ENCODE peak calls at places on chromosomes 11 and 22, in five cellular contexts. Y is endothelial cell of umbilical vein, F is hepatocyte, G is AG09309, S is lower leg skin. M is an unnamed sample.

GRCh38 chr11:7417328-7417727 is 68.0 kb upstream of the OLFML1 start:
- DNase-seq in S (no peak), G (no peak), F (no peak), Y (no peak), M (no peak)

GRCh38 chr11:1073261-1073724 is 1.4 kb upstream of the MUC2 start:
- DNase-seq in G (peak; percentile 8), S (no peak), Y (peak; percentile 62), F (peak; percentile 61), M (no peak)

GRCh38 chr11:57313788-57314135 is 11.0 kb downstream of the TNKS1BP1 start:
- DNase-seq in G (no peak), S (no peak), Y (no peak), F (no peak), M (no peak)

GRCh38 chr11:106442032-106442431 is 364.6 kb downstream of the AASDHPPT start:
- DNase-seq in Y (no peak), G (no peak), S (no peak), F (no peak), M (no peak)

GRCh38 chr22:23834830-23835772 is 3.7 kb downstream of the DERL3 start:
- DNase-seq in Y (no peak), G (no peak), F (no peak), S (no peak), M (no peak)

GRCh38 chr22:49780992-49781782 is 46.5 kb downstream of the BRD1 start:
- DNase-seq in G (no peak), F (no peak), S (no peak), Y (no peak), M (no peak)

GRCh38 chr11:24253237-24253760 is 243.6 kb upstream of the LUZP2 start:
- DNase-seq in Y (peak; percentile 71), G (no peak), S (no peak), F (no peak), M (no peak)

GRCh38 chr11:33696411-33696810 is 4.2 kb downstream of the C11orf91 start:
- DNase-seq in G (no peak), S (no peak), F (no peak), Y (no peak), M (no peak)

GRCh38 chr11:106917973-106918372 is 100.3 kb downstream of the GUCY1A2 start:
- DNase-seq in S (no peak), F (no peak), Y (no peak), G (no peak), M (no peak)

GRCh38 chr11:62921201-62921572 is at the start of gene CHRM1:
- DNase-seq in G (no peak), Y (no peak), S (no peak), F (no peak), M (no peak)

GRCh38 chr11:31480930-31481329 is 28.5 kb downstream of the IMMP1L start:
- DNase-seq in G (no peak), F (no peak), Y (no peak), S (no peak), M (no peak)

GRCh38 chr11:14537134-14537599 is 17.0 kb upstream of the PSMA1 start:
- DNase-seq in F (peak; percentile 63), S (no peak), G (no peak), Y (peak; percentile 60), M (no peak)

GRCh38 chr11:45857834-45858492 is 10.7 kb downstream of the CRY2 start:
- DNase-seq in S (peak; percentile 87), G (peak; percentile 93), F (peak; percentile 58), Y (peak; percentile 94), M (no peak)

GRCh38 chr11:44065161-44065571 is 904 bp upstream of the ACCS start:
- DNase-seq in Y (no peak), G (no peak), F (no peak), S (peak; percentile 71), M (no peak)

GRCh38 chr11:88345408-88345807 is 7.9 kb upstream of the CTSC start:
- DNase-seq in S (no peak), F (no peak), G (no peak), Y (no peak), M (no peak)

GRCh38 chr11:64643258-64643881 is 52.4 kb downstream of the SLC22A12 start:
- DNase-seq in F (peak; percentile 55), S (no peak), G (no peak), Y (no peak), M (no peak)

DNA sequence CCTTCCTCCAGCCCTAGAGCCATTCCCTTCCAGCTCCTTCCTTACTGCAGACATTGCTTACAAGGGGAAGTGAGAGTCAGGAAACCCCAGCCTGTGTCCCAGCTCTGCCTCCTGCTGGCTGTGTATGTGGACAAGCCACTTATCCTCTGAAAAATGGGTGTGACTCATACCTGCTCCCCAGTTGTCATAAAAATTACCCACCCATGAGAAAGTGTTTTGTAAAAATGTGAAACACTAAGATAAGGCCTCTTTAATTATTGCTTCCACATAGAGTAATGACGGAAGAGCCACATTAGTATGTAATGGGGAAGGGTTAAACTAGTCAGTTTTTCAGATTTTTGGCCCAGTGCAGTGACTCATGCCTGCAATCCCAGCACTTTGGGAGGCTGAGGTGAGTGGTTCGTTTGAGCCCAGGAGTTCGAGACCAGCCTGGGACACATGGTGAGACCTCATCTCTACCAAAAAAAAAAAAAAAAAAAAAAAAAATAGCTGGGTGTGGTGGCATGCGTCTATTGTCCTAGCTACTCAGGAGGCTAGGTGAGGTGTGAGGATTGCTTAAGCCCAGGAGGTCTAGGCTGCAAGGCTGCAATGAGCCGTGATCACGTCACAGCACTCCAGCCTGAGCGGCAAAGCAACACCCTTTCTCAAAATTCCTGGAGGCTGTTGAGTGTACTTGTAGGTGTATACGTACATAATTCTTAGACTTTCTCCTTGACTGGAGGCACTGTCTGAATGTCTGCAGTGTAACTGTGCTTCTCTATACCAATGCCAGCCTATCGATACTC is 84.9 kb downstream of the CTTN start:
- DNase-seq in F (peak; percentile 60), Y (no peak), G (no peak), S (no peak), M (no peak)
- TF ChIP-seq CTCF in F (peak; percentile 37), Y (peak; percentile 4), G (peak; percentile 42), S (no peak), M (peak; percentile 49)

DNA sequence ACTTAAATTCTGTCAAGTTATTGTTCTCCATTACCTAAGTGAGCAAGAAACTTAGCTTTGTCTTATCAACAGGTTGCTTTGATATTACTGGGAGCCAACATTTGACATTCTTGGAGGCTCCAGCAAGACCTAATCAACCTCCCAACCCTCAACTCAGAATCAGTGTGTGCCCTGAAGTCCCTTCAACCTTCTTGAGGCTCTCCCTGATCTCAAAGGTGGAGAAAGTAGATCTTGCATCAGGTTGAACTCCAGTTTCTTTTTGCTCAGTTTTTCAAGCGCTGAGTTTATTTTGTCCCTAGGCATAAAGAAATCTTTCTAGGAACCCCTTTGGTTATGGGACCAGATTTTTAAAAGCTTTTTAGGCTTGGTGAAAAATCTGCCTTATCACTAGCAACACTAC is 1.4 kb downstream of the FAM111A start:
- DNase-seq in S (no peak), G (no peak), F (no peak), Y (peak; percentile 42), M (no peak)
- TF ChIP-seq CTCF in S (no peak), G (no peak), F (no peak), Y (no peak), M (no peak)

GRCh38 chr11:115993613-115994012 is 489.4 kb upstream of the CADM1 start:
- DNase-seq in S (no peak), G (no peak), F (no peak), Y (no peak), M (no peak)

GRCh38 chr11:115985896-115986295 is 481.7 kb upstream of the CADM1 start:
- DNase-seq in Y (no peak), F (no peak), S (peak; percentile 15), G (no peak), M (no peak)

GRCh38 chr11:115984228-115984627 is 480.0 kb upstream of the CADM1 start:
- DNase-seq in Y (no peak), F (no peak), S (peak; percentile 25), G (no peak), M (no peak)

DNA sequence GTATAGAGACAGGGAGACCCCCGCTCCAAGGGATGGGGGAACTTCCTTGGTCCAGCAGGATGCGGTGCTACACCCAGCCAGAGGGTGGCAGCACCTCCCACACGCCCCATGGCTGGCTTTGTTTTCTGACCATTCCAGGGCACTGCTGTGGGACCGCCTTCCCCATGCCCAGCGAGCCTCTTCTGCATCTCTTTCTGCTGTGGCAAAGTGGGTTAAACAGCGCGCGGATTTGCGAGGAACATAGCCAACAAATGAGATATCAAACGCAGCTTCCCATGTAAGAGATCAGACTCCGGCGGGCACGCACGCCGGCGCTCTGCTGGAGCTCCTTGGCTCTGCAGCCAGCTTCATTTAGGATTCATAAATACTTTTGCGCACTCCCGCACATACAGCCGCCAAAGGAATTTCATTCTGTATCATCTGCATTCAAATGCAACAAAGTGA is 485.8 kb upstream of the CADM1 start:
- DNase-seq in S (no peak), G (no peak), Y (no peak), F (peak; percentile 23), M (no peak)
- TF ChIP-seq CTCF in S (no peak), G (peak; percentile 37), Y (no peak), F (peak; percentile 59), M (peak; percentile 79)

GRCh38 chr11:124746621-124747243 is 5.3 kb downstream of the VSIG2 start:
- DNase-seq in Y (peak; percentile 93), F (peak; percentile 90), S (peak; percentile 95), G (no peak), M (no peak)
- TF ChIP-seq CTCF in Y (peak; percentile 62), F (peak; percentile 60), S (no peak), G (peak; percentile 67), M (peak; percentile 53)

DNA sequence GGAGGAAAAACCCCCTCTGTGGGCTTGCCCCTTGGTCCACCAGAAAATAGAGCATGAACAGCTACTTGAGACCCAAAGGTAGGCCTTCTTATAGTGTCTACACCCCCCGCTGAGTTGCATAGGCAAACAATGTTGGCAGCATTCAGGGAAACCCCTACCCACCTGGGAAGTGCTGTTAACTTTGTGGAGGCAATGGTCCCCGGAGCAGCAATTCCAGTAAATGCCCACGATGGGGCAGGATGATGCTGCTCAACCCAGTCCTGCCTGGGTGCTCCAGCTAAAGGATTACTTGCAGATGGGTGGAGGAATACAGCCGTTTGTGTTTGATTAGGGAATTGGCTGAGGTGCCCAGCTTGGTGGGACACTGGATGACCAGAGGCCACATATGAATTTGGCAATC is 381.3 kb upstream of the ANO5 start:
- DNase-seq in G (no peak), F (peak; percentile 7), S (no peak), Y (no peak), M (no peak)
- TF ChIP-seq CTCF in G (no peak), F (no peak), S (no peak), Y (no peak), M (no peak)

GRCh38 chr11:22304337-22304961 is 33.7 kb upstream of the SLC17A6 start:
- DNase-seq in S (no peak), Y (peak; percentile 34), F (peak; percentile 48), G (no peak), M (no peak)
- TF ChIP-seq CTCF in S (no peak), Y (peak; percentile 39), F (peak; percentile 66), G (peak; percentile 41), M (peak; percentile 85)

M was measured in type B pancreatic cell.